ENCODE peak calls at places on chromosomes 16 and 17, in nine cellular contexts. Q is renal cortical epithelial cell; G is activated naive CD4-positive, alpha-beta T cell; B is mucosa of gallbladder; Z is T1000; J is amniotic stem cell; R is stimulated activated naive CD4-positive, alpha-beta T cell; V is cardiac fibroblast; W is activated T-helper 1 cell treated with anti-CD3 and anti-CD28 coated beads, Interleukin-2, amount 50 U/mL, for 16 hours. S is an unnamed sample.

GRCh38 chr16:53183442-53183841 is 128.7 kb downstream of the CHD9 start:
- DNase-seq in Z (no peak), B (no peak), G (no peak), W (no peak), R (no peak), V (peak), J (no peak), Q (peak), S (no peak)

GRCh38 chr16:62041401-62041800 is 5.2 kb upstream of the CDH8 start:
- DNase-seq in W (no peak), V (peak), Q (peak), J (no peak), R (no peak), Z (no peak), G (no peak), B (no peak), S (no peak)

GRCh38 chr17:29572691-29573557 is 4.4 kb downstream of the TP53I13 start:
- DNase-seq in W (no peak), V (peak), Z (no peak), B (no peak), J (no peak), G (no peak), R (no peak), Q (no peak), S (peak)

GRCh38 chr16:67230809-67231660 is 4.1 kb downstream of the TMEM208 start:
- DNase-seq in B (no peak), Z (no peak), W (no peak), R (no peak), J (no peak), Q (no peak), G (no peak), V (no peak), S (no peak)

GRCh38 chr16:79217375-79218011 is 383.0 kb downstream of the MAF start:
- DNase-seq in G (no peak), R (no peak), J (no peak), B (no peak), Z (no peak), Q (no peak), W (no peak), V (no peak), S (no peak)

GRCh38 chr17:3002538-3003301 is 60.7 kb downstream of the OR1D5 start:
- DNase-seq in G (no peak), Z (no peak), J (no peak), Q (no peak), W (no peak), R (no peak), V (no peak), B (no peak), S (no peak)

GRCh38 chr17:5705081-5705875 is 121.0 kb upstream of the NLRP1 start:
- DNase-seq in Z (no peak), G (no peak), B (no peak), R (no peak), V (peak), J (no peak), W (no peak), Q (no peak), S (no peak)

GRCh38 chr16:25176136-25176535 is 40.6 kb upstream of the AQP8 start:
- DNase-seq in Q (no peak), V (no peak), G (no peak), R (no peak), J (no peak), B (no peak), W (no peak), Z (no peak), S (no peak)

GRCh38 chr17:48181653-48182052 is 74.1 kb downstream of the SNX11 start:
- DNase-seq in Q (peak), J (no peak), V (peak), G (no peak), W (no peak), R (no peak), Z (no peak), B (no peak), S (no peak)

GRCh38 chr16:77472262-77472661 is 37.4 kb upstream of the ADAMTS18 start:
- DNase-seq in W (no peak), V (no peak), Z (no peak), Q (no peak), J (no peak), R (no peak), G (no peak), B (no peak), S (no peak)

GRCh38 chr16:72532896-72533295 is 360.9 kb upstream of the PMFBP1 start:
- DNase-seq in G (no peak), Q (no peak), B (no peak), Z (no peak), W (no peak), V (no peak), R (no peak), J (no peak), S (no peak)

GRCh38 chr17:66002807-66003206 is 189.1 kb downstream of the CEP112 start:
- DNase-seq in V (peak), Z (no peak), R (no peak), G (no peak), Q (no peak), B (no peak), W (no peak), J (no peak), S (no peak)

GRCh38 chr17:50920891-50921595 is 54.9 kb upstream of the TOB1 start:
- DNase-seq in Z (no peak), J (no peak), Q (no peak), G (no peak), V (no peak), R (no peak), W (no peak), B (no peak), S (no peak)

GRCh38 chr16:27439273-27440018 is 37.5 kb downstream of the IL21R start:
- DNase-seq in V (no peak), Q (no peak), R (no peak), G (no peak), B (no peak), Z (no peak), W (no peak), J (no peak), S (no peak)

GRCh38 chr16:31050280-31051030 is 17.1 kb downstream of the STX4 start:
- DNase-seq in W (no peak), V (no peak), J (no peak), Q (no peak), Z (no peak), B (no peak), R (no peak), G (no peak), S (no peak)

GRCh38 chr16:89122322-89122831 is 28.7 kb downstream of the ACSF3 start:
- DNase-seq in B (no peak), Q (no peak), J (no peak), W (peak), Z (no peak), V (no peak), G (peak), R (peak), S (peak)

GRCh38 chr17:77957215-77957868 is 1.2 kb upstream of the TNRC6C start:
- DNase-seq in R (peak), W (no peak), G (no peak), V (peak), J (no peak), Z (no peak), Q (peak), B (no peak), S (no peak)

GRCh38 chr17:69947027-69947759 is 127.8 kb upstream of the KCNJ16 start:
- DNase-seq in G (no peak), R (no peak), B (no peak), Z (no peak), V (no peak), W (no peak), J (no peak), Q (no peak), S (no peak)

S was measured in effector CD4-positive, alpha-beta T cell.